ENCODE peak calls at places on chromosome 4, in ten cellular contexts. M is HL-60, Y is brain microvascular endothelial cell, H is Peyer's patch, Z is hepatocyte, W is astrocyte of the spinal cord, L is BJ, R is adrenal gland, G is A549, S is upper lobe of right lung. N is an unnamed sample.
A peak's percentile ranks its signal among the peaks of the same experiment; 100 is the strongest.

GRCh38 chr4:170259631-170260153 is 169.9 kb upstream of the AADAT start:
- DNase-seq in M (peak; percentile 52), Y (peak; percentile 92), H (peak; percentile 21), Z (peak; percentile 96), W (peak; percentile 86), L (peak; percentile 14), R (peak; percentile 81), G (peak; percentile 86), S (peak; percentile 67), N (peak; percentile 1)

GRCh38 chr4:100022792-100023222 is 72.7 kb upstream of the H2AZ1 start:
- DNase-seq in M (no peak), Y (no peak), H (no peak), Z (no peak), W (peak; percentile 14), L (no peak), R (no peak), G (no peak), S (no peak), N (no peak)

GRCh38 chr4:175421506-175421905 is 390.6 kb downstream of the GPM6A start:
- DNase-seq in M (no peak), Y (peak; percentile 68), H (no peak), Z (peak; percentile 45), W (peak; percentile 83), L (no peak), R (no peak), G (peak; percentile 81), S (no peak), N (no peak)

GRCh38 chr4:11456441-11456840 is 27.7 kb upstream of the HS3ST1 start:
- DNase-seq in M (no peak), Y (no peak), H (no peak), Z (peak; percentile 10), W (no peak), L (no peak), R (no peak), G (no peak), S (no peak), N (no peak)

GRCh38 chr4:42655921-42656735 is 777 bp downstream of the ATP8A1 start:
- DNase-seq in M (no peak), Y (no peak), H (peak; percentile 55), Z (peak; percentile 37), W (peak; percentile 17), L (no peak), R (peak; percentile 47), G (no peak), S (peak; percentile 78), N (no peak)

GRCh38 chr4:140271553-140271952 is 101.9 kb upstream of the SCOC start:
- DNase-seq in M (no peak), Y (no peak), H (no peak), Z (no peak), W (no peak), L (no peak), R (no peak), G (no peak), S (no peak), N (no peak)

GRCh38 chr4:139756391-139757180 is 91.0 kb downstream of the MGST2 start:
- DNase-seq in M (no peak), Y (no peak), H (no peak), Z (no peak), W (no peak), L (no peak), R (peak; percentile 66), G (no peak), S (no peak), N (no peak)

GRCh38 chr4:70901984-70902576 is at the start of gene MOB1B:
- DNase-seq in M (peak; percentile 35), Y (peak; percentile 86), H (peak; percentile 90), Z (peak; percentile 95), W (peak; percentile 90), L (peak; percentile 43), R (peak; percentile 85), G (peak; percentile 81), S (peak; percentile 93), N (peak; percentile 53)

GRCh38 chr4:15414601-15415091 is 13.2 kb upstream of the C1QTNF7 start:
- DNase-seq in M (no peak), Y (peak; percentile 29), H (no peak), Z (no peak), W (peak; percentile 68), L (peak; percentile 47), R (no peak), G (peak; percentile 16), S (no peak), N (no peak)
- H3K4me3 ChIP-seq in M (no peak overlapping the region), Y (no peak overlapping the region), H (no peak overlapping the region), Z (no peak overlapping the region), W (no peak overlapping the region), L (no peak overlapping the region), R (no peak overlapping the region), G (no peak overlapping the region), S (no peak overlapping the region), N (no peak overlapping the region)

GRCh38 chr4:26859762-26860156 is 882 bp upstream of the STIM2 start:
- DNase-seq in M (no peak), Y (no peak), H (no peak), Z (no peak), W (no peak), L (no peak), R (no peak), G (no peak), S (no peak), N (no peak)

GRCh38 chr4:26856906-26857277 is 3.7 kb upstream of the STIM2 start:
- DNase-seq in M (no peak), Y (no peak), H (no peak), Z (no peak), W (peak; percentile 30), L (no peak), R (no peak), G (no peak), S (no peak), N (no peak)

GRCh38 chr4:26858947-26859401 is 1.7 kb upstream of the STIM2 start:
- DNase-seq in M (no peak), Y (no peak), H (no peak), Z (no peak), W (no peak), L (no peak), R (no peak), G (no peak), S (no peak), N (no peak)

GRCh38 chr4:26857278-26858034 is 3.2 kb upstream of the STIM2 start:
- DNase-seq in M (peak; percentile 77), Y (peak; percentile 63), H (peak; percentile 90), Z (peak; percentile 96), W (peak; percentile 80), L (no peak), R (peak; percentile 91), G (peak; percentile 81), S (peak; percentile 96), N (peak; percentile 32)

GRCh38 chr4:26858035-26858918 is 2.4 kb upstream of the STIM2 start:
- DNase-seq in M (no peak), Y (no peak), H (no peak), Z (no peak), W (no peak), L (no peak), R (no peak), G (no peak), S (no peak), N (no peak)
- TF ChIP-seq CTCF in M (no peak), Y (no peak), H (no peak), Z (no peak), W (no peak), L (no peak), R (no peak), G (no peak), S (no peak), N (no peak)

GRCh38 chr4:568962-569361 is 7.1 kb downstream of the TMEM271 start:
- DNase-seq in M (no peak), Y (no peak), H (no peak), Z (no peak), W (no peak), L (no peak), R (no peak), G (no peak), S (no peak), N (no peak)

GRCh38 chr4:568351-568652 is 7.8 kb downstream of the TMEM271 start:
- DNase-seq in M (no peak), Y (no peak), H (no peak), Z (no peak), W (no peak), L (no peak), R (no peak), G (no peak), S (no peak), N (no peak)

GRCh38 chr4:567457-568350 is 8.4 kb downstream of the TMEM271 start:
- DNase-seq in M (no peak), Y (no peak), H (no peak), Z (no peak), W (no peak), L (no peak), R (no peak), G (no peak), S (no peak), N (no peak)

GRCh38 chr4:566035-566434 is 10.1 kb downstream of the TMEM271 start:
- DNase-seq in M (no peak), Y (no peak), H (no peak), Z (no peak), W (no peak), L (no peak), R (no peak), G (no peak), S (no peak), N (no peak)

DNA sequence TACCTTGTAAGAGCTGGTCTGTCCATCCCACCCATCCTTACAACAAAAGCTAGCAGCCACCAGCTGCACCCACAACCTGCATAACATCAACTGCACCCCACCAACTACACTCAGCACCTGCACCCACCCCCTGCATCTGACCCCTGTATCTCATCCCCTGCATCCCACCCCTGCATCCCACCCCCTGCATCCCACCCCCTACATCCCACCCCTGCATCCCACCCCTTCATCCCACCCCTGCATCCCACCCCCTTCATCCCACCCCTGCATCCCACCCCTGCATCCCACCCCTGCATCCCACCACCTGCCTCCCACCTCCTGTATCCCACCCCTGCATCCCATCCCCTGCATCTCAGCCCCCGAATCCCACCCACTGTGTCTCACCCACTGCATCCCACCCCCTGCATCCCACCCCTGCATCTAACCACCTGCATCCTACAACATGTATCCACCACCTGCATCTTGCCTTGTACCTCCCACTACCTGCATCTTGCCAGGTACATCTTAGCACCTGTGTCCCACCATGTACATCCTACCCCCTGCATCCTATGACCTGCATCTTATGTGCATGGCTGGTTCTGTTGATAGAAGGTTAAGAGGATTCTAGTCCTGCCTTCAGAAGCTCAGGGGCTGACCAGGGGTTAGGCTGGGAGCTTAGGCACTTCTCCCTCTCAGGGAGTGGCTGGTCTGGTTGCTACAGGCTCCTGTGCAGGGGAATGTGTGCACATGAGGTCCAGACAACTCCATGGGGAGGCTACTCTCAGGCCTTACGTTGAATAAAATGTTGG is 9.4 kb downstream of the TMEM271 start:
- DNase-seq in M (no peak), Y (no peak), H (no peak), Z (peak; percentile 57), W (no peak), L (no peak), R (no peak), G (no peak), S (no peak), N (no peak)
- H3K4me3 ChIP-seq in M (no peak overlapping the region), Y (no peak overlapping the region), H (no peak overlapping the region), Z (no peak overlapping the region), W (no peak overlapping the region), L (no peak overlapping the region), R (no peak overlapping the region), G (no peak overlapping the region), S (no peak overlapping the region), N (no peak overlapping the region)

DNA sequence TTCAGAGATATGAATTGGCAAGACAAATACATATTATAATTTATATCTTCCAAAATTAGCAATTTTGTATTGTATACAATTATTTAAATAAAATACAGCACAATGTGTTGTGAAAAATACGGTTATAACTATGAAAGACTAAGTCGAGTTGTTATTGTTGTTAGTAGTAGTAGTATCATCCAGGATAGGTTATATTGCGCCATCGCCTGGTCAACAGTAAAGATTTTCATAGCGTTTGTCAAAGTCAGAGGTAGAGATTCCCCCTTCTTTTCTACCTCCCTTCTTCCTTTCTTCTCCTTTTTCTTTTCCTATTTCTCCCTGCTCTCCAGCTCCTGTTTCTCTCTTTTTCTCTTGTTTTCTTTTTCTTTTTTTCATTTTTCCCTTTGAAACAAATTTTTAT is 499.1 kb upstream of the EPHA5 start:
- DNase-seq in M (no peak), Y (peak; percentile 29), H (no peak), Z (no peak), W (peak; percentile 44), L (no peak), R (no peak), G (peak; percentile 4), S (no peak), N (no peak)
- TF ChIP-seq CTCF in M (no peak), Y (peak; percentile 38), H (no peak), Z (peak; percentile 32), W (peak; percentile 36), L (peak; percentile 2), R (no peak), G (no peak), S (no peak), N (peak; percentile 37)

N was measured in AG09309.